ENCODE peak calls at places on chromosomes 16 and 17, in seven cellular contexts. Y, J, H, R, B, D and O are unnamed samples.
A peak's percentile ranks its signal among the peaks of the same experiment; 100 is the strongest.

GRCh38 chr17:28973414-28973813 is 22.1 kb upstream of the PHF12 start:
- DNase-seq in Y (no peak), J (no peak), H (no peak), R (no peak), B (no peak), D (no peak), O (no peak)

GRCh38 chr16:53893731-53894435 is 189.9 kb downstream of the FTO start:
- DNase-seq in Y (no peak), J (no peak), H (peak; percentile 62), R (no peak), B (no peak), D (no peak), O (no peak)

GRCh38 chr16:50050802-50051201 is 15.0 kb upstream of the HEATR3 start:
- DNase-seq in Y (no peak), J (no peak), H (no peak), R (no peak), B (no peak), D (no peak), O (no peak)

GRCh38 chr17:44792276-44792675 is 33.5 kb downstream of the ADAM11 start:
- DNase-seq in Y (no peak), J (no peak), H (peak; percentile 26), R (no peak), B (no peak), D (no peak), O (no peak)

GRCh38 chr17:82890339-82890730 is 50.5 kb upstream of the ZNF750 start:
- DNase-seq in Y (no peak), J (no peak), H (no peak), R (no peak), B (no peak), D (no peak), O (no peak)

GRCh38 chr17:45430006-45430737 is 2.5 kb downstream of the ARHGAP27 start:
- DNase-seq in Y (no peak), J (no peak), H (no peak), R (no peak), B (no peak), D (no peak), O (no peak)

GRCh38 chr17:82718986-82719685 is 2.6 kb downstream of the FN3KRP start:
- DNase-seq in Y (no peak), J (no peak), H (no peak), R (no peak), B (no peak), D (no peak), O (no peak)

GRCh38 chr17:73156887-73157870 is 7.6 kb upstream of the SSTR2 start:
- DNase-seq in Y (no peak), J (no peak), H (no peak), R (no peak), B (no peak), D (no peak), O (peak; percentile 44)

GRCh38 chr16:492211-492875 is 35.2 kb upstream of the CAPN15 start:
- DNase-seq in Y (no peak), J (no peak), H (no peak), R (no peak), B (no peak), D (no peak), O (peak; percentile 51)

GRCh38 chr16:81385031-81385756 is 59.4 kb upstream of the CMIP start:
- DNase-seq in Y (no peak), J (no peak), H (no peak), R (no peak), B (no peak), D (no peak), O (no peak)

GRCh38 chr17:9520649-9521435 is 54.8 kb downstream of the STX8 start:
- DNase-seq in Y (no peak), J (no peak), H (no peak), R (no peak), B (no peak), D (no peak), O (no peak)

GRCh38 chr17:9519873-9520272 is 55.7 kb downstream of the STX8 start:
- DNase-seq in Y (no peak), J (no peak), H (no peak), R (no peak), B (no peak), D (no peak), O (no peak)

GRCh38 chr17:9517396-9517795 is 58.2 kb downstream of the STX8 start:
- DNase-seq in Y (no peak), J (no peak), H (no peak), R (no peak), B (no peak), D (no peak), O (no peak)

GRCh38 chr17:9522074-9522473 is 53.5 kb downstream of the STX8 start:
- DNase-seq in Y (no peak), J (peak; percentile 56), H (peak; percentile 18), R (peak; percentile 10), B (no peak), D (no peak), O (peak; percentile 37)
- TF ChIP-seq CTCF in Y (peak; percentile 46), J (peak; percentile 38), H (peak; percentile 62), R (peak; percentile 79), B (peak; percentile 46), D (peak; percentile 28), O (peak; percentile 2)

DNA sequence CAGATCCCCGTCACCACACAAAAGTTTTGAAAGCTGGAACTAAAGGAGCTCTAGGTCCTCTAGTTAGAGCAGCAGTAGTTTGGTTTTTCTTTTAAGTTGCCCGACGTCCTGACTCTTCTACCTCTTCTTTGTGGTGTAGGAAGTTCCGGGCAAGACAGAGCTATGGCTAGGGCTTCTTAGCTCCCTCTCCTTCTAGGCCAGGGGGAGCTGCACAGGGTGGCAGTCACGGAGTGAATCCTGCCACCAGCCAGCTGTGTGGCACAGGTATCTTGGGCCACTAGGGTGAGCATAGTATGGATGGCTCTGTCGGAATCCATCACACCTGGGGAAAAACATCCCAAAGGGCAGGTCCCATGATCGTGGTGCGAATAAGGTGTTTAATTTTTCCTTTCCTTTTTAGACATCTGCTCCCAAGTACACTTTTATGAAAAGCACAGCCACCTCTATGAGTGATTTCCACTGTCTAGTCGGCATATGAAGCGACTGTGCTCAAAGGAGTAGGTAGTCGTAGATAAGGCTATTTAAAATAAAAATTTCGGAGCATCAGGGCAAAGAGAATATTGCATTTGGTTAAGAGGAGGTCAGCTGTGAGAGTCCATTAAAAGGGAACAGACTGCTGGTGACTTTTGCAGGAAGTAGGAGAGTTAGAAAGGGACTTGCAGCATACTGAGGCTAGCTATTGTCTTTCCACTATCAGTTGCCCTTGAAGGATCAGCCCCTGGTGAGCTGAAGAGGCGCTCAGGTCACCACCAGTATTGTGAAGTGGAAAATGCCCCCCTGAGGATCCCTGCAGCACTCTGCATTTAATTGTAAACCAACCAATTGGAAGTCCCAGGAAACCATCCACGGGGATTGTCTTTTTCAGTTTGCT is 2.1 kb downstream of the PRKCA start:
- DNase-seq in Y (no peak), J (no peak), H (no peak), R (no peak), B (no peak), D (no peak), O (no peak)
- TF ChIP-seq CTCF in Y (no peak), J (no peak), H (peak; percentile 4), R (no peak), B (no peak), D (no peak), O (no peak)

GRCh38 chr17:149231-149630 is 11.9 kb downstream of the SCGB1C2 start:
- DNase-seq in Y (peak; percentile 15), J (no peak), H (no peak), R (no peak), B (no peak), D (peak; percentile 7), O (no peak)
- TF ChIP-seq CTCF in Y (no peak), J (no peak), H (no peak), R (no peak), B (no peak), D (no peak), O (no peak)

GRCh38 chr17:34652001-34652400 is 72.6 kb downstream of the TMEM132E start:
- DNase-seq in Y (no peak), J (no peak), H (no peak), R (no peak), B (no peak), D (no peak), O (no peak)

GRCh38 chr17:34650361-34650760 is 71.0 kb downstream of the TMEM132E start:
- DNase-seq in Y (no peak), J (no peak), H (no peak), R (no peak), B (no peak), D (no peak), O (no peak)

GRCh38 chr17:34654276-34654675 is 74.9 kb downstream of the TMEM132E start:
- DNase-seq in Y (no peak), J (no peak), H (no peak), R (no peak), B (no peak), D (no peak), O (no peak)

GRCh38 chr17:34654871-34655270 is 75.5 kb downstream of the TMEM132E start:
- DNase-seq in Y (no peak), J (no peak), H (no peak), R (no peak), B (no peak), D (no peak), O (no peak)

GRCh38 chr17:34651267-34651955 is 72.0 kb downstream of the TMEM132E start:
- DNase-seq in Y (no peak), J (no peak), H (no peak), R (no peak), B (no peak), D (no peak), O (no peak)
- TF ChIP-seq CTCF in Y (no peak), J (no peak), H (no peak), R (no peak), B (no peak), D (no peak), O (no peak)